ENCODE peak calls at places on chromosomes 6 and 20, in eight cellular contexts. K, V, J, Z, M, A, I and O are unnamed samples.

GRCh38 chr6:144559865-144560603 is 274.9 kb downstream of the UTRN start:
- DNase-seq in K (no peak), V (peak), J (no peak), Z (no peak), M (no peak), A (no peak), I (no peak), O (no peak)

GRCh38 chr6:133468591-133468990 is 227.4 kb downstream of the EYA4 start:
- DNase-seq in K (no peak), V (no peak), J (no peak), Z (no peak), M (no peak), A (no peak), I (no peak), O (no peak)

GRCh38 chr6:3316818-3317217 is 58.1 kb downstream of the PSMG4 start:
- DNase-seq in K (no peak), V (no peak), J (no peak), Z (no peak), M (no peak), A (no peak), I (no peak), O (no peak)

GRCh38 chr6:115358616-115359015 is 702.1 kb downstream of the FRK start:
- DNase-seq in K (no peak), V (no peak), J (no peak), Z (no peak), M (no peak), A (no peak), I (no peak), O (no peak)

GRCh38 chr6:30880563-30881252 is 3.6 kb upstream of the DDR1 start:
- DNase-seq in K (no peak), V (no peak), J (no peak), Z (no peak), M (peak), A (no peak), I (peak), O (no peak)

GRCh38 chr6:17031961-17032360 is 69.9 kb upstream of the STMND1 start:
- DNase-seq in K (no peak), V (no peak), J (no peak), Z (no peak), M (no peak), A (no peak), I (no peak), O (peak)

GRCh38 chr6:41066867-41067304 is 5.3 kb downstream of the OARD1 start:
- DNase-seq in K (peak), V (peak), J (peak), Z (no peak), M (peak), A (no peak), I (peak), O (peak)

GRCh38 chr20:56245761-56246160 is 2.8 kb upstream of the MC3R start:
- DNase-seq in K (no peak), V (no peak), J (no peak), Z (no peak), M (no peak), A (no peak), I (no peak), O (no peak)

GRCh38 chr20:35091808-35092523 is 641 bp downstream of the TRPC4AP start:
- DNase-seq in K (no peak), V (no peak), J (peak), Z (no peak), M (no peak), A (peak), I (peak), O (no peak)

GRCh38 chr6:163529605-163530004 is 115.1 kb downstream of the QKI start:
- DNase-seq in K (peak), V (no peak), J (peak), Z (no peak), M (no peak), A (no peak), I (no peak), O (no peak)

GRCh38 chr6:92588126-92588525 is 831.2 kb downstream of the EPHA7 start:
- DNase-seq in K (no peak), V (no peak), J (no peak), Z (no peak), M (no peak), A (no peak), I (no peak), O (no peak)

GRCh38 chr20:53621482-53622246 is 28.0 kb upstream of the ZNF217 start:
- DNase-seq in K (peak), V (no peak), J (peak), Z (no peak), M (no peak), A (no peak), I (peak), O (peak)